ENCODE peak calls at places on chromosomes 4 and X, in five cellular contexts. R is astrocyte of the hippocampus; I is CD4-positive, CD25-positive, alpha-beta regulatory T cell; O is ecto neural progenitor cell; Q is cardiac muscle cell. A is an unnamed sample.

GRCh38 chrX:24341795-24342194 is 18.6 kb upstream of the SUPT20HL1 start:
- DNase-seq in Q (no peak), I (no peak), O (no peak), R (no peak), A (no peak)

GRCh38 chr4:7433376-7434140 is 1.2 kb downstream of the PSAPL1 start:
- DNase-seq in Q (no peak), O (no peak), R (no peak), I (no peak), A (no peak)

GRCh38 chrX:70219938-70220764 is 14.3 kb upstream of the AWAT1 start:
- DNase-seq in O (no peak), Q (no peak), I (no peak), R (peak), A (no peak)

GRCh38 chr4:173257732-173258717 is 76.1 kb downstream of the HMGB2 start:
- DNase-seq in I (peak), R (peak), O (peak), Q (peak), A (peak)

GRCh38 chr4:134518574-134519217 is 317.1 kb upstream of the PABPC4L start:
- DNase-seq in R (no peak), O (no peak), Q (no peak), I (no peak), A (no peak)

GRCh38 chr4:47032405-47033106 is 1.2 kb downstream of the GABRB1 start:
- DNase-seq in O (peak), Q (peak), I (peak), R (peak), A (peak)

GRCh38 chr4:88297131-88297530 is 12.8 kb upstream of the PPM1K start:
- DNase-seq in R (no peak), I (no peak), Q (no peak), O (no peak), A (no peak)

GRCh38 chr4:1690698-1691097 is 6.6 kb upstream of the FAM53A start:
- DNase-seq in R (no peak), I (no peak), O (no peak), Q (no peak), A (no peak)

GRCh38 chrX:17052210-17052609 is 105.8 kb downstream of the REPS2 start:
- DNase-seq in Q (no peak), O (no peak), R (no peak), I (no peak), A (no peak)

GRCh38 chrX:70826715-70827114 is 81.8 kb downstream of the TEX11 start:
- DNase-seq in I (no peak), Q (no peak), R (no peak), O (no peak), A (no peak)

GRCh38 chrX:45851434-45851991 is 650.8 kb upstream of the DIPK2B start:
- DNase-seq in Q (peak), O (peak), R (peak), I (peak), A (peak)

GRCh38 chr4:27318740-27319139 is 458.1 kb downstream of the STIM2 start:
- DNase-seq in O (peak), Q (peak), I (no peak), R (peak), A (peak)

GRCh38 chr4:47855350-47855749 is 17.5 kb upstream of the CORIN start:
- DNase-seq in R (no peak), Q (no peak), O (no peak), I (no peak), A (no peak)

GRCh38 chr4:128387600-128388351 is 100.2 kb upstream of the PGRMC2 start:
- DNase-seq in Q (no peak), I (no peak), O (no peak), R (no peak), A (no peak)

GRCh38 chrX:14712096-14712495 is 160.8 kb downstream of the FANCB start:
- DNase-seq in I (no peak), R (no peak), Q (no peak), O (no peak), A (no peak)

GRCh38 chr4:1356181-1356998 is 9.4 kb downstream of the UVSSA start:
- DNase-seq in O (peak), Q (peak), R (peak), I (peak), A (peak)

GRCh38 chr4:143097751-143098150 is 87.0 kb upstream of the USP38 start:
- DNase-seq in Q (no peak), R (no peak), O (no peak), I (no peak), A (no peak)

GRCh38 chr4:55736605-55737183 is 82.9 kb upstream of the EXOC1L start:
- DNase-seq in I (no peak), O (no peak), R (peak), Q (no peak), A (no peak)

GRCh38 chrX:12245650-12246645 is 107.7 kb downstream of the FRMPD4 start:
- DNase-seq in R (peak), Q (no peak), O (no peak), I (no peak), A (no peak)

GRCh38 chr4:116055857-116056827 is 942.7 kb upstream of the NDST4 start:
- DNase-seq in O (no peak), Q (no peak), I (no peak), R (no peak), A (no peak)

GRCh38 chr4:8175686-8176085 is 17.1 kb upstream of the ABLIM2 start:
- DNase-seq in I (no peak), R (no peak), O (no peak), Q (no peak), A (no peak)

GRCh38 chr4:53659737-53660136 is 68.5 kb upstream of the LNX1 start:
- DNase-seq in O (no peak), R (no peak), I (no peak), Q (no peak), A (no peak)

GRCh38 chrX:50327235-50327634 is 122.7 kb downstream of the CCNB3 start:
- DNase-seq in I (no peak), Q (no peak), R (no peak), O (no peak), A (no peak)

GRCh38 chrX:13694359-13694758 is 5.4 kb downstream of the RAB9A start:
- DNase-seq in O (no peak), Q (no peak), I (no peak), R (peak), A (no peak)

GRCh38 chrX:72258174-72258573 is 18.9 kb downstream of the RPS4X start:
- DNase-seq in I (no peak), Q (no peak), R (peak), O (no peak), A (no peak)

GRCh38 chr4:38368612-38369011 is 295.4 kb upstream of the KLF3 start:
- DNase-seq in Q (no peak), I (no peak), R (peak), O (no peak), A (no peak)

GRCh38 chrX:138191998-138192397 is 519.5 kb downstream of the FGF13 start:
- DNase-seq in Q (peak), O (peak), I (no peak), R (peak), A (peak)

GRCh38 chr4:8672486-8672885 is 79.9 kb downstream of the CPZ start:
- DNase-seq in R (no peak), I (no peak), O (no peak), Q (no peak), A (no peak)

GRCh38 chr4:173834151-173834550 is 304.1 kb upstream of the HAND2 start:
- DNase-seq in Q (no peak), I (no peak), O (no peak), R (no peak), A (no peak)

GRCh38 chrX:45011131-45011530 is 138.1 kb downstream of the KDM6A start:
- DNase-seq in I (no peak), O (no peak), R (peak), Q (no peak), A (no peak)

GRCh38 chr4:144518181-144518895 is 127.6 kb upstream of the HHIP start:
- DNase-seq in R (peak), O (no peak), Q (peak), I (no peak), A (no peak)

GRCh38 chr4:1831331-1831730 is 24.6 kb downstream of the LETM1 start:
- DNase-seq in Q (no peak), I (no peak), R (no peak), O (no peak), A (no peak)

GRCh38 chr4:73740353-73740778 is at the start of gene CXCL8:
- DNase-seq in O (no peak), R (peak), I (no peak), Q (no peak), A (no peak)

GRCh38 chr4:173934933-173935620 is 348.4 kb downstream of the FBXO8 start:
- DNase-seq in O (no peak), Q (peak), I (no peak), R (no peak), A (no peak)

GRCh38 chr4:155615054-155615887 is 51.4 kb upstream of the GUCY1A1 start:
- DNase-seq in R (no peak), I (no peak), Q (no peak), O (no peak), A (no peak)

GRCh38 chr4:25180524-25181131 is 20.4 kb upstream of the SEPSECS start:
- DNase-seq in R (peak), Q (peak), I (peak), O (no peak), A (peak)

GRCh38 chr4:189237340-189237739 is 703.3 kb upstream of the FRG1 start:
- DNase-seq in Q (no peak), O (no peak), I (no peak), R (no peak), A (no peak)

GRCh38 chrX:108473979-108474378 is 34.3 kb downstream of the COL4A5 start:
- DNase-seq in I (no peak), R (no peak), Q (no peak), O (no peak), A (no peak)

GRCh38 chr4:120843840-120844527 is 78.5 kb downstream of the PRDM5 start:
- DNase-seq in O (peak), Q (peak), I (no peak), R (peak), A (peak)